ENCODE peak calls at places on chromosomes 3 and 15, in five cellular contexts. P is iris pigment epithelial cell; Z is hypothalamus; J is stimulated activated CD4-positive, alpha-beta T cell treated with anti-CD3 and anti-CD28 coated beads, Interleukin-15, amount 100 ng/mL, for 1 hour; M is mammary epithelial cell. V is an unnamed sample.

GRCh38 chr3:183061431-183062172 is 37.7 kb downstream of the MCCC1 start:
- DNase-seq in P (peak; percentile 53), Z (no peak), J (no peak), M (no peak), V (no peak)

GRCh38 chr3:112002458-112002971 is 3.8 kb downstream of the TAGLN3 start:
- DNase-seq in P (peak; percentile 41), Z (no peak), J (no peak), M (peak; percentile 90), V (no peak)

GRCh38 chr3:97177242-97177641 is 362.8 kb downstream of the EPHA6 start:
- DNase-seq in P (no peak), Z (no peak), J (no peak), M (no peak), V (no peak)

GRCh38 chr3:57268416-57268815 is 24.1 kb downstream of the ASB14 start:
- DNase-seq in P (peak; percentile 72), Z (no peak), J (no peak), M (no peak), V (no peak)

GRCh38 chr15:83435202-83435601 is 11.9 kb upstream of the SH3GL3 start:
- DNase-seq in P (no peak), Z (no peak), J (no peak), M (no peak), V (no peak)

GRCh38 chr15:61598655-61599054 is 369.6 kb upstream of the RORA start:
- DNase-seq in P (no peak), Z (no peak), J (no peak), M (no peak), V (no peak)

GRCh38 chr3:70532806-70533205 is 220.4 kb upstream of the MDFIC2 start:
- DNase-seq in P (no peak), Z (no peak), J (no peak), M (no peak), V (no peak)

GRCh38 chr15:101295607-101296225 is 668 bp upstream of the SNRPA1 start:
- DNase-seq in P (peak; percentile 42), Z (no peak), J (no peak), M (no peak), V (no peak)

GRCh38 chr15:80026754-80027153 is 32.7 kb upstream of the ZFAND6 start:
- DNase-seq in P (no peak), Z (no peak), J (no peak), M (peak; percentile 70), V (no peak)

GRCh38 chr3:117587416-117587815 is 877.8 kb downstream of the TUSC7 start:
- DNase-seq in P (no peak), Z (no peak), J (no peak), M (no peak), V (no peak)

GRCh38 chr3:195255571-195256501 is 15.1 kb downstream of the XXYLT1 start:
- DNase-seq in P (no peak), Z (no peak), J (no peak), M (no peak), V (no peak)

GRCh38 chr3:50396502-50396901 is 37.2 kb upstream of the TMEM115 start:
- DNase-seq in P (no peak), Z (no peak), J (no peak), M (peak; percentile 84), V (no peak)

GRCh38 chr3:13091898-13092620 is 18.8 kb upstream of the IQSEC1 start:
- DNase-seq in P (peak; percentile 69), Z (peak; percentile 47), J (peak; percentile 59), M (peak; percentile 52), V (peak; percentile 90)

GRCh38 chr15:65303687-65304392 is 637 bp upstream of the RNU5B-1 start:
- DNase-seq in P (peak; percentile 35), Z (peak; percentile 25), J (no peak), M (peak; percentile 66), V (peak; percentile 68)

GRCh38 chr15:64731012-64731806 is 44.2 kb downstream of the RBPMS2 start:
- DNase-seq in P (peak; percentile 59), Z (peak; percentile 30), J (peak; percentile 65), M (peak; percentile 72), V (peak; percentile 92)

GRCh38 chr3:40116478-40117162 is 192.9 kb upstream of the EIF1B start:
- DNase-seq in P (peak; percentile 72), Z (no peak), J (no peak), M (peak; percentile 77), V (no peak)

GRCh38 chr3:46096781-46097180 is 69.5 kb upstream of the XCR1 start:
- DNase-seq in P (no peak), Z (no peak), J (no peak), M (no peak), V (no peak)

GRCh38 chr3:179046497-179047353 is 24.9 kb downstream of the ZMAT3 start:
- DNase-seq in P (peak; percentile 54), Z (no peak), J (no peak), M (no peak), V (no peak)

GRCh38 chr3:136547293-136547692 is 204.9 kb downstream of the STAG1 start:
- DNase-seq in P (peak; percentile 54), Z (no peak), J (no peak), M (no peak), V (no peak)

GRCh38 chr15:92822216-92823144 is 77.6 kb upstream of the CHD2 start:
- DNase-seq in P (no peak), Z (no peak), J (no peak), M (no peak), V (no peak)

GRCh38 chr3:173467501-173467900 is 70.0 kb downstream of the NLGN1 start:
- DNase-seq in P (no peak), Z (no peak), J (no peak), M (no peak), V (no peak)

GRCh38 chr3:129001101-129001816 is at the start of gene EFCC1:
- DNase-seq in P (no peak), Z (no peak), J (no peak), M (peak; percentile 19), V (peak; percentile 77)

GRCh38 chr3:124826703-124827102 is 60.5 kb downstream of the ITGB5 start:
- DNase-seq in P (peak; percentile 94), Z (no peak), J (no peak), M (peak; percentile 77), V (no peak)

V was measured in psoas muscle.